ENCODE peak calls at places on chromosomes 5 and 9, in eight cellular contexts. One of them, this sample, is unnamed.

GRCh38 chr5:5342784-5343183 is 79.7 kb upstream of the ICE1 start:
- DNase-seq in B cell: no peak
- DNase-seq in left kidney: no peak
- DNase-seq in vagina: no peak
- DNase-seq in iris pigment epithelial cell: peak
- DNase-seq in NB4: no peak
- DNase-seq in T-cell: no peak
- DNase-seq in mucosa of gallbladder: no peak
- DNase-seq in this sample: no peak

GRCh38 chr5:1246711-1247431 is 21.7 kb downstream of the SLC6A18 start:
- DNase-seq in left kidney: peak
- DNase-seq in mucosa of gallbladder: peak
- DNase-seq in vagina: no peak
- DNase-seq in T-cell: no peak
- DNase-seq in NB4: peak
- DNase-seq in B cell: no peak
- DNase-seq in iris pigment epithelial cell: peak
- DNase-seq in this sample: no peak

GRCh38 chr5:170302729-170303501 is 5.3 kb upstream of the LCP2 start:
- DNase-seq in T-cell: peak
- DNase-seq in left kidney: peak
- DNase-seq in iris pigment epithelial cell: no peak
- DNase-seq in vagina: no peak
- DNase-seq in B cell: peak
- DNase-seq in NB4: peak
- DNase-seq in mucosa of gallbladder: no peak
- DNase-seq in this sample: no peak

GRCh38 chr5:110751902-110752762 is 13.3 kb downstream of the SLC25A46 start:
- DNase-seq in B cell: no peak
- DNase-seq in left kidney: no peak
- DNase-seq in mucosa of gallbladder: no peak
- DNase-seq in iris pigment epithelial cell: peak
- DNase-seq in vagina: no peak
- DNase-seq in T-cell: peak
- DNase-seq in NB4: no peak
- DNase-seq in this sample: no peak

GRCh38 chr9:94157408-94157801 is 73.1 kb downstream of the PTPDC1 start:
- DNase-seq in B cell: no peak
- DNase-seq in left kidney: no peak
- DNase-seq in mucosa of gallbladder: no peak
- DNase-seq in NB4: no peak
- DNase-seq in T-cell: no peak
- DNase-seq in iris pigment epithelial cell: no peak
- DNase-seq in vagina: no peak
- DNase-seq in this sample: no peak

GRCh38 chr5:159412284-159413046 is 82.2 kb upstream of the IL12B start:
- DNase-seq in B cell: no peak
- DNase-seq in NB4: peak
- DNase-seq in mucosa of gallbladder: peak
- DNase-seq in vagina: no peak
- DNase-seq in T-cell: peak
- DNase-seq in iris pigment epithelial cell: peak
- DNase-seq in left kidney: no peak
- DNase-seq in this sample: no peak

GRCh38 chr9:83582026-83582425 is 40.9 kb upstream of the IDNK start:
- DNase-seq in vagina: no peak
- DNase-seq in left kidney: no peak
- DNase-seq in iris pigment epithelial cell: peak
- DNase-seq in mucosa of gallbladder: no peak
- DNase-seq in B cell: no peak
- DNase-seq in NB4: no peak
- DNase-seq in T-cell: no peak
- DNase-seq in this sample: no peak

GRCh38 chr9:14372437-14373318 is 58.7 kb upstream of the NFIB start:
- DNase-seq in iris pigment epithelial cell: peak
- DNase-seq in B cell: no peak
- DNase-seq in NB4: no peak
- DNase-seq in left kidney: peak
- DNase-seq in mucosa of gallbladder: peak
- DNase-seq in vagina: no peak
- DNase-seq in T-cell: no peak
- DNase-seq in this sample: no peak

GRCh38 chr9:137312852-137313325 is 10.8 kb upstream of the NRARP start:
- DNase-seq in left kidney: no peak
- DNase-seq in mucosa of gallbladder: no peak
- DNase-seq in vagina: no peak
- DNase-seq in B cell: peak
- DNase-seq in T-cell: no peak
- DNase-seq in iris pigment epithelial cell: no peak
- DNase-seq in NB4: no peak
- DNase-seq in this sample: no peak

GRCh38 chr5:95262933-95263660 is 21.8 kb downstream of the MCTP1 start:
- DNase-seq in T-cell: no peak
- DNase-seq in left kidney: no peak
- DNase-seq in iris pigment epithelial cell: no peak
- DNase-seq in NB4: no peak
- DNase-seq in mucosa of gallbladder: no peak
- DNase-seq in vagina: no peak
- DNase-seq in B cell: no peak
- DNase-seq in this sample: no peak

GRCh38 chr5:149486726-149487635 is 64.3 kb downstream of the CSNK1A1 start:
- DNase-seq in mucosa of gallbladder: no peak
- DNase-seq in vagina: no peak
- DNase-seq in B cell: no peak
- DNase-seq in iris pigment epithelial cell: peak
- DNase-seq in left kidney: no peak
- DNase-seq in T-cell: no peak
- DNase-seq in NB4: no peak
- DNase-seq in this sample: no peak

GRCh38 chr9:1083325-1083913 is 33.3 kb downstream of the DMRT2 start:
- DNase-seq in mucosa of gallbladder: no peak
- DNase-seq in left kidney: peak
- DNase-seq in vagina: no peak
- DNase-seq in NB4: peak
- DNase-seq in T-cell: no peak
- DNase-seq in iris pigment epithelial cell: peak
- DNase-seq in B cell: no peak
- DNase-seq in this sample: no peak

GRCh38 chr5:111691508-111691907 is 65.5 kb downstream of the NREP start:
- DNase-seq in B cell: no peak
- DNase-seq in mucosa of gallbladder: no peak
- DNase-seq in T-cell: no peak
- DNase-seq in NB4: no peak
- DNase-seq in left kidney: no peak
- DNase-seq in vagina: no peak
- DNase-seq in iris pigment epithelial cell: no peak
- DNase-seq in this sample: no peak

GRCh38 chr9:89574309-89574708 is 30.5 kb upstream of the GADD45G start:
- DNase-seq in NB4: no peak
- DNase-seq in vagina: no peak
- DNase-seq in iris pigment epithelial cell: no peak
- DNase-seq in T-cell: no peak
- DNase-seq in mucosa of gallbladder: no peak
- DNase-seq in B cell: no peak
- DNase-seq in left kidney: no peak
- DNase-seq in this sample: no peak

GRCh38 chr9:77005216-77005615 is 14.2 kb upstream of the FOXB2 start:
- DNase-seq in NB4: no peak
- DNase-seq in mucosa of gallbladder: no peak
- DNase-seq in left kidney: peak
- DNase-seq in iris pigment epithelial cell: no peak
- DNase-seq in vagina: no peak
- DNase-seq in T-cell: no peak
- DNase-seq in B cell: no peak
- DNase-seq in this sample: no peak

GRCh38 chr5:149837680-149838269 is 106.8 kb downstream of the PDE6A start:
- DNase-seq in T-cell: no peak
- DNase-seq in B cell: no peak
- DNase-seq in iris pigment epithelial cell: peak
- DNase-seq in NB4: peak
- DNase-seq in left kidney: peak
- DNase-seq in mucosa of gallbladder: peak
- DNase-seq in vagina: no peak
- DNase-seq in this sample: no peak

GRCh38 chr5:132493241-132493640 is 2.7 kb upstream of the IRF1 start:
- DNase-seq in mucosa of gallbladder: no peak
- DNase-seq in left kidney: no peak
- DNase-seq in vagina: no peak
- DNase-seq in iris pigment epithelial cell: no peak
- DNase-seq in NB4: no peak
- DNase-seq in T-cell: no peak
- DNase-seq in B cell: no peak
- DNase-seq in this sample: no peak

GRCh38 chr9:131407717-131408195 is 13.9 kb downstream of the PRRC2B start:
- DNase-seq in vagina: no peak
- DNase-seq in iris pigment epithelial cell: peak
- DNase-seq in T-cell: peak
- DNase-seq in mucosa of gallbladder: no peak
- DNase-seq in NB4: peak
- DNase-seq in B cell: no peak
- DNase-seq in left kidney: peak
- DNase-seq in this sample: no peak

GRCh38 chr5:89703799-89704198 is 705.8 kb downstream of the CETN3 start:
- DNase-seq in NB4: no peak
- DNase-seq in mucosa of gallbladder: no peak
- DNase-seq in B cell: no peak
- DNase-seq in left kidney: peak
- DNase-seq in iris pigment epithelial cell: no peak
- DNase-seq in T-cell: no peak
- DNase-seq in vagina: no peak
- DNase-seq in this sample: no peak

GRCh38 chr5:180139731-180140626 is 68.4 kb upstream of the RNF130 start:
- DNase-seq in vagina: peak
- DNase-seq in mucosa of gallbladder: peak
- DNase-seq in NB4: no peak
- DNase-seq in left kidney: no peak
- DNase-seq in iris pigment epithelial cell: no peak
- DNase-seq in B cell: no peak
- DNase-seq in T-cell: no peak
- DNase-seq in this sample: no peak

GRCh38 chr5:87164409-87164808 is 103.3 kb upstream of the RASA1 start:
- DNase-seq in mucosa of gallbladder: no peak
- DNase-seq in NB4: no peak
- DNase-seq in vagina: no peak
- DNase-seq in B cell: no peak
- DNase-seq in iris pigment epithelial cell: peak
- DNase-seq in left kidney: no peak
- DNase-seq in T-cell: no peak
- DNase-seq in this sample: no peak

GRCh38 chr5:153463806-153464205 is 26.7 kb upstream of the GRIA1 start:
- DNase-seq in B cell: no peak
- DNase-seq in left kidney: no peak
- DNase-seq in iris pigment epithelial cell: peak
- DNase-seq in vagina: no peak
- DNase-seq in T-cell: no peak
- DNase-seq in mucosa of gallbladder: no peak
- DNase-seq in NB4: no peak
- DNase-seq in this sample: no peak

GRCh38 chr9:92289708-92290390 is 3.6 kb downstream of the IARS1 start:
- DNase-seq in B cell: no peak
- DNase-seq in T-cell: no peak
- DNase-seq in mucosa of gallbladder: no peak
- DNase-seq in vagina: no peak
- DNase-seq in left kidney: no peak
- DNase-seq in iris pigment epithelial cell: peak
- DNase-seq in NB4: no peak
- DNase-seq in this sample: no peak

GRCh38 chr5:156913719-156914370 is 49.2 kb downstream of the TIMD4 start:
- DNase-seq in T-cell: peak
- DNase-seq in B cell: peak
- DNase-seq in vagina: no peak
- DNase-seq in mucosa of gallbladder: no peak
- DNase-seq in left kidney: peak
- DNase-seq in iris pigment epithelial cell: no peak
- DNase-seq in NB4: peak
- DNase-seq in this sample: no peak

GRCh38 chr9:93945400-93946337 is 9.5 kb downstream of the BARX1 start:
- DNase-seq in iris pigment epithelial cell: no peak
- DNase-seq in T-cell: no peak
- DNase-seq in vagina: no peak
- DNase-seq in NB4: peak
- DNase-seq in B cell: peak
- DNase-seq in left kidney: peak
- DNase-seq in mucosa of gallbladder: no peak
- DNase-seq in this sample: no peak

GRCh38 chr5:8905021-8905420 is 640.9 kb downstream of the SEMA5A start:
- DNase-seq in T-cell: no peak
- DNase-seq in vagina: no peak
- DNase-seq in mucosa of gallbladder: no peak
- DNase-seq in NB4: no peak
- DNase-seq in B cell: no peak
- DNase-seq in iris pigment epithelial cell: peak
- DNase-seq in left kidney: peak
- DNase-seq in this sample: no peak

GRCh38 chr5:117623042-117623815 is 1048.6 kb upstream of the SEMA6A start:
- DNase-seq in B cell: no peak
- DNase-seq in iris pigment epithelial cell: no peak
- DNase-seq in mucosa of gallbladder: no peak
- DNase-seq in NB4: no peak
- DNase-seq in T-cell: no peak
- DNase-seq in vagina: no peak
- DNase-seq in left kidney: peak
- DNase-seq in this sample: no peak

GRCh38 chr5:96067902-96068614 is 106.4 kb upstream of the ELL2 start:
- DNase-seq in NB4: peak
- DNase-seq in T-cell: no peak
- DNase-seq in iris pigment epithelial cell: peak
- DNase-seq in B cell: no peak
- DNase-seq in vagina: no peak
- DNase-seq in mucosa of gallbladder: no peak
- DNase-seq in left kidney: no peak
- DNase-seq in this sample: no peak

GRCh38 chr9:124042168-124042775 is 30.7 kb downstream of the LHX2 start:
- DNase-seq in B cell: no peak
- DNase-seq in NB4: no peak
- DNase-seq in iris pigment epithelial cell: no peak
- DNase-seq in left kidney: no peak
- DNase-seq in mucosa of gallbladder: no peak
- DNase-seq in T-cell: no peak
- DNase-seq in vagina: no peak
- DNase-seq in this sample: no peak

GRCh38 chr5:127959152-127959764 is 124.3 kb upstream of the SLC12A2 start:
- DNase-seq in iris pigment epithelial cell: peak
- DNase-seq in T-cell: no peak
- DNase-seq in B cell: no peak
- DNase-seq in NB4: no peak
- DNase-seq in mucosa of gallbladder: peak
- DNase-seq in vagina: no peak
- DNase-seq in left kidney: peak
- DNase-seq in this sample: no peak

This sample was measured in chondrocyte.